ENCODE peak calls at places on chromosomes 12 and 14, in eight cellular contexts. L, W, U, D, N, V, M and Q are unnamed samples.

GRCh38 chr12:31206038-31206670 is 119.8 kb downstream of the SINHCAF start:
- ATAC-seq in D (peak), M (peak), U (peak), N (peak), V (no peak), L (peak), W (no peak), Q (peak)

GRCh38 chr14:33103966-33104365 is 165.3 kb downstream of the NPAS3 start:
- ATAC-seq in M (no peak), U (no peak), L (no peak), V (no peak), N (no peak), W (no peak), D (peak), Q (no peak)

GRCh38 chr12:125247477-125247876 is 182.2 kb downstream of the AACS start:
- ATAC-seq in N (no peak), V (no peak), D (no peak), L (no peak), W (no peak), M (no peak), U (no peak), Q (no peak)

GRCh38 chr12:30500532-30500931 is 195.1 kb downstream of the IPO8 start:
- ATAC-seq in N (no peak), V (no peak), U (no peak), L (no peak), W (no peak), M (no peak), D (no peak), Q (no peak)

GRCh38 chr14:80805136-80805535 is 136.4 kb downstream of the CEP128 start:
- ATAC-seq in W (no peak), M (no peak), D (no peak), V (no peak), L (no peak), N (no peak), U (no peak), Q (no peak)

GRCh38 chr12:107441906-107442305 is 243.7 kb upstream of the PWP1 start:
- ATAC-seq in D (peak), M (peak), V (no peak), L (no peak), N (peak), W (peak), U (peak), Q (no peak)

GRCh38 chr12:74408601-74409166 is 129.0 kb upstream of the ATXN7L3B start:
- ATAC-seq in V (no peak), M (no peak), U (no peak), N (no peak), W (no peak), L (no peak), D (no peak), Q (no peak)

GRCh38 chr12:94277426-94278000 is 129.1 kb downstream of the PLXNC1 start:
- ATAC-seq in N (peak), U (peak), L (no peak), V (no peak), D (no peak), W (no peak), M (no peak), Q (no peak)

GRCh38 chr14:41449057-41449456 is 157.6 kb upstream of the LRFN5 start:
- ATAC-seq in W (no peak), V (no peak), M (peak), N (no peak), U (no peak), D (peak), L (no peak), Q (no peak)

GRCh38 chr14:59699422-59699821 is 122.8 kb upstream of the CCDC175 start:
- ATAC-seq in U (peak), L (no peak), N (peak), V (no peak), D (no peak), W (no peak), M (peak), Q (no peak)

GRCh38 chr12:29644536-29645162 is 139.1 kb downstream of the TMTC1 start:
- ATAC-seq in M (no peak), V (no peak), N (no peak), D (no peak), L (no peak), U (no peak), W (no peak), Q (no peak)

GRCh38 chr14:60922050-60922449 is 58.8 kb downstream of the TRMT5 start:
- ATAC-seq in D (no peak), V (no peak), W (no peak), L (no peak), N (no peak), U (no peak), M (no peak), Q (peak)

GRCh38 chr14:71885301-71885700 is 46.9 kb upstream of the RGS6 start:
- ATAC-seq in L (no peak), M (no peak), U (no peak), D (no peak), N (peak), W (no peak), V (no peak), Q (no peak)

GRCh38 chr12:85253823-85254222 is 26.2 kb upstream of the ALX1 start:
- ATAC-seq in D (no peak), V (no peak), L (no peak), M (no peak), N (no peak), U (no peak), W (no peak), Q (no peak)

GRCh38 chr14:69235708-69236107 is 24.2 kb upstream of the GALNT16 start:
- ATAC-seq in M (no peak), L (no peak), W (no peak), N (no peak), V (no peak), U (no peak), D (no peak), Q (no peak)

GRCh38 chr14:88554458-88555286 is at the start of gene PTPN21:
- ATAC-seq in M (peak), N (peak), L (peak), D (peak), V (peak), W (no peak), U (peak), Q (peak)

GRCh38 chr14:55255185-55255584 is 16.0 kb upstream of the FBXO34 start:
- ATAC-seq in V (no peak), U (no peak), N (no peak), L (no peak), D (no peak), M (no peak), W (no peak), Q (no peak)

GRCh38 chr12:124964836-124965462 is 24.0 kb downstream of the DHX37 start:
- ATAC-seq in L (no peak), U (peak), W (no peak), M (no peak), V (no peak), N (no peak), D (no peak), Q (no peak)

GRCh38 chr12:57254506-57255280 is 3.7 kb upstream of the STAC3 start:
- ATAC-seq in L (no peak), W (no peak), D (no peak), V (no peak), M (no peak), U (no peak), N (peak), Q (no peak)

GRCh38 chr14:52235434-52235833 is 32.1 kb upstream of the PTGDR start:
- ATAC-seq in M (no peak), D (no peak), V (no peak), U (no peak), L (no peak), W (no peak), N (no peak), Q (no peak)

GRCh38 chr12:119486599-119487154 is 106.9 kb upstream of the TMEM233 start:
- ATAC-seq in L (no peak), M (no peak), D (no peak), N (no peak), U (peak), W (no peak), V (no peak), Q (no peak)

GRCh38 chr12:21774358-21775129 is at the start of gene KCNJ8:
- ATAC-seq in N (peak), D (peak), W (peak), M (peak), U (peak), V (no peak), L (peak), Q (peak)